ENCODE peak calls at places on chromosomes 2 and 18, in eight cellular contexts. F is GM23248, B is tibial artery, W is aorta, A is spleen, Y is fibroblast of lung, K is Panc1, V is IMR-90. G is an unnamed sample. For H3K9me3 and H3K4me1, the result is how much of the 10 kb centered on the place peaks cover.

GRCh38 chr18:66655407-66655806 is 51.5 kb upstream of the CDH19 start:
- DNase-seq in F (no peak), B (no peak), W (no peak), A (no peak), Y (no peak), K (no peak), V (no peak), G (no peak)

GRCh38 chr2:163774862-163775261 is 39.1 kb upstream of the FIGN start:
- DNase-seq in F (peak), B (no peak), W (no peak), A (no peak), Y (peak), K (no peak), V (peak), G (peak)

GRCh38 chr2:110771549-110772382 is 39.4 kb downstream of the ACOXL start:
- DNase-seq in F (no peak), B (no peak), W (no peak), A (no peak), Y (no peak), K (no peak), V (no peak), G (no peak)

GRCh38 chr2:20675701-20676352 is 8.9 kb downstream of the GDF7 start:
- DNase-seq in F (peak), B (no peak), W (no peak), A (peak), Y (no peak), K (no peak), V (no peak), G (no peak)

GRCh38 chr2:46943881-46944798 is 28.5 kb upstream of the MCFD2 start:
- DNase-seq in F (no peak), B (no peak), W (no peak), A (no peak), Y (no peak), K (no peak), V (no peak), G (no peak)

GRCh38 chr2:18149660-18150246 is 271.3 kb downstream of the KCNS3 start:
- DNase-seq in F (peak), B (no peak), W (no peak), A (no peak), Y (peak), K (peak), V (peak), G (peak)

GRCh38 chr2:23703583-23704385 is 223.1 kb downstream of the ATAD2B start:
- DNase-seq in F (no peak), B (peak), W (no peak), A (no peak), Y (no peak), K (no peak), V (no peak), G (no peak)

GRCh38 chr2:212842544-212843185 is 304.1 kb upstream of the ERBB4 start:
- DNase-seq in F (peak), B (no peak), W (no peak), A (no peak), Y (peak), K (no peak), V (peak), G (no peak)

GRCh38 chr2:76850969-76851368 is 671.2 kb downstream of the LRRTM4 start:
- DNase-seq in F (no peak), B (no peak), W (no peak), A (no peak), Y (no peak), K (no peak), V (no peak), G (no peak)

GRCh38 chr2:26564121-26564520 is 77.0 kb downstream of the CIB4 start:
- DNase-seq in F (no peak), B (peak), W (peak), A (peak), Y (no peak), K (no peak), V (no peak), G (no peak)

GRCh38 chr2:174635747-174636399 is 38.3 kb upstream of the WIPF1 start:
- DNase-seq in F (peak), B (no peak), W (no peak), A (no peak), Y (peak), K (no peak), V (peak), G (no peak)

GRCh38 chr18:26655614-26656400 is 107.5 kb upstream of the KCTD1 start:
- DNase-seq in F (peak), B (peak), W (peak), A (no peak), Y (peak), K (no peak), V (peak), G (peak)

GRCh38 chr18:38539373-38539772 is 973.8 kb upstream of the CELF4 start:
- DNase-seq in F (no peak), B (no peak), W (no peak), A (no peak), Y (no peak), K (no peak), V (no peak), G (no peak)

GRCh38 chr2:38508311-38509039 is 94.3 kb downstream of the HNRNPLL start:
- DNase-seq in F (peak), B (peak), W (peak), A (peak), Y (peak), K (peak), V (peak), G (peak)

GRCh38 chr2:235170536-235171510 is 219.0 kb downstream of the SH3BP4 start:
- DNase-seq in F (peak), B (no peak), W (no peak), A (no peak), Y (peak), K (no peak), V (peak), G (peak)

GRCh38 chr2:198073253-198073652 is 268.9 kb downstream of the PLCL1 start:
- DNase-seq in F (no peak), B (no peak), W (no peak), A (no peak), Y (no peak), K (no peak), V (no peak), G (no peak)

GRCh38 chr2:96315400-96316071 is 9.6 kb upstream of the ITPRIPL1 start:
- DNase-seq in F (peak), B (peak), W (no peak), A (no peak), Y (no peak), K (no peak), V (peak), G (no peak)

GRCh38 chr2:88211005-88211808 is 41.1 kb downstream of the THNSL2 start:
- DNase-seq in F (no peak), B (no peak), W (no peak), A (no peak), Y (no peak), K (no peak), V (no peak), G (no peak)

GRCh38 chr18:73785276-73785675 is 362.4 kb downstream of the FBXO15 start:
- DNase-seq in F (peak), B (no peak), W (no peak), A (no peak), Y (peak), K (no peak), V (peak), G (no peak)

GRCh38 chr2:222813177-222813843 is 47.5 kb upstream of the ACSL3 start:
- DNase-seq in F (peak), B (no peak), W (no peak), A (no peak), Y (no peak), K (no peak), V (no peak), G (no peak)

GRCh38 chr2:72115361-72116080 is 32.1 kb downstream of the CYP26B1 start:
- DNase-seq in F (peak), B (peak), W (peak), A (no peak), Y (peak), K (peak), V (peak), G (peak)

GRCh38 chr18:48149020-48149685 is 218.7 kb upstream of the SMAD2 start:
- DNase-seq in F (no peak), B (peak), W (no peak), A (peak), Y (no peak), K (no peak), V (no peak), G (no peak)

GRCh38 chr2:230967113-230967512 is 28.8 kb upstream of the SPATA3 start:
- DNase-seq in F (no peak), B (no peak), W (no peak), A (no peak), Y (no peak), K (no peak), V (no peak), G (no peak)

GRCh38 chr2:86360781-86361180 is 23.4 kb upstream of the REEP1 start:
- DNase-seq in F (no peak), B (no peak), W (no peak), A (no peak), Y (no peak), K (no peak), V (no peak), G (no peak)

GRCh38 chr2:127419448-127420038 is 1.3 kb downstream of the PROC start:
- DNase-seq in F (no peak), B (peak), W (no peak), A (no peak), Y (no peak), K (no peak), V (no peak), G (no peak)

GRCh38 chr2:205539603-205540002 is 142.7 kb upstream of the NRP2 start:
- DNase-seq in F (peak), B (no peak), W (no peak), A (no peak), Y (no peak), K (no peak), V (no peak), G (no peak)

GRCh38 chr2:162537651-162538050 is 193.7 kb downstream of the GCA start:
- DNase-seq in F (no peak), B (no peak), W (no peak), A (no peak), Y (no peak), K (no peak), V (no peak), G (no peak)
- H3K9me3 ChIP-seq in F (under half), B (under half), W (under half), A (under half), Y (under half), K (under half), V (under half), G (under half)

GRCh38 chr2:215432759-215433594 is 2.9 kb downstream of the FN1 start:
- DNase-seq in F (peak), B (no peak), W (no peak), A (no peak), Y (peak), K (no peak), V (no peak), G (no peak)

GRCh38 chr2:215431290-215431689 is 4.6 kb downstream of the FN1 start:
- DNase-seq in F (peak), B (no peak), W (no peak), A (no peak), Y (no peak), K (no peak), V (no peak), G (no peak)

GRCh38 chr2:215434447-215435260 is 1.2 kb downstream of the FN1 start:
- DNase-seq in F (peak), B (no peak), W (no peak), A (no peak), Y (peak), K (no peak), V (no peak), G (no peak)

GRCh38 chr2:215430528-215431187 is 5.2 kb downstream of the FN1 start:
- DNase-seq in F (peak), B (no peak), W (no peak), A (no peak), Y (peak), K (no peak), V (peak), G (peak)

DNA sequence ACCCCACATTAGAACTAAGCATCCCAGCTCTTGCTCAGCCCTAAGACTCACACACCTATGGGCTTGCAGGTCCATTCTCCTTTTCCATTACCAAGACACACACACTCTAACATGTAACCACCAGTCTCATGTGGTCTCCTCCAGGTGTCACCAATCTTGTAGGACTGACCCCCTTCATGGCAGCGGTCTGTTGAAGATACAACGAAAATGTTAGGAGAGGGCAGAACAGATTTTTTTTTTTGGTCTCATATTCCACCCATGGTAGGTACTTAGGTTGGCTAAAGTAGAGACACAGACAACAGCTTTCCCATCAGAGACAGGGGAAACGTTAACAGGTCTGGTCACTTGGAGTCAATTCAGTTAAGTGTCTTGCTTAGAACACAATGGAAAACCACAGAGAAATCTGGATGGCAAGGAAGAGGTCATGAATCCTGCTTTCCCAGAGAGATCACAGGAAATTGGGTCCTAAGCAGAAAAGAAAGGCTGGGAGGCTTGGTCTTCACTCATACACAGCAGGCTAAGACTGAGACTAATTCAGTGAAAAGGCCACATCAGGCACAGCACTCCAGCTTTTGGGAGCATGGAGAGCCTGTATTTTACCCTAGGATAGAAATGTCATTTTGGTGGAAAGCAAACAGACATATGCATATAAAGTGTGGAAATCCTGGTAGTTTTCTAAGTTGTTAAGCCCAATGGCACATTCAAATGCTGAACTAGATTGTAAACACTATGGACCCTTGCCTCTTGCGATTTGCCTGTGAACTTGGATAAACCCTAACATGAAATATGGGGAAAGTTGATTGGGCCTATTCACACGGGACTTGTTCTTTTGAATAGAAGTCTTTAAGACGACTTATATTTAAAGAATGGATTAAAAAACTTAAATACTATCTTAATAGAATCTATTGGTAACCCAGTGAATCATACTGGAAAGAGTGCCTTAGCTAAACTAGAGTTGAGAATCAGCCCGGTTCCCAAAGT is 3.8 kb downstream of the FN1 start:
- DNase-seq in F (peak), B (no peak), W (no peak), A (no peak), Y (peak), K (no peak), V (no peak), G (no peak)
- H3K27ac ChIP-seq in F (peak), B (peak), W (no peak), A (no peak), Y (peak), K (no peak), V (peak), G (peak)

GRCh38 chr18:24021505-24021904 is 7.0 kb downstream of the TTC39C start:
- DNase-seq in F (no peak), B (no peak), W (no peak), A (no peak), Y (no peak), K (no peak), V (no peak), G (no peak)

GRCh38 chr18:24024425-24024824 is 9.9 kb downstream of the TTC39C start:
- DNase-seq in F (no peak), B (no peak), W (no peak), A (no peak), Y (no peak), K (no peak), V (no peak), G (no peak)

GRCh38 chr18:24023185-24023814 is 8.7 kb downstream of the TTC39C start:
- DNase-seq in F (no peak), B (no peak), W (no peak), A (no peak), Y (no peak), K (no peak), V (no peak), G (no peak)

GRCh38 chr18:24019641-24020331 is 5.2 kb downstream of the TTC39C start:
- DNase-seq in F (no peak), B (no peak), W (no peak), A (no peak), Y (no peak), K (no peak), V (no peak), G (no peak)

DNA sequence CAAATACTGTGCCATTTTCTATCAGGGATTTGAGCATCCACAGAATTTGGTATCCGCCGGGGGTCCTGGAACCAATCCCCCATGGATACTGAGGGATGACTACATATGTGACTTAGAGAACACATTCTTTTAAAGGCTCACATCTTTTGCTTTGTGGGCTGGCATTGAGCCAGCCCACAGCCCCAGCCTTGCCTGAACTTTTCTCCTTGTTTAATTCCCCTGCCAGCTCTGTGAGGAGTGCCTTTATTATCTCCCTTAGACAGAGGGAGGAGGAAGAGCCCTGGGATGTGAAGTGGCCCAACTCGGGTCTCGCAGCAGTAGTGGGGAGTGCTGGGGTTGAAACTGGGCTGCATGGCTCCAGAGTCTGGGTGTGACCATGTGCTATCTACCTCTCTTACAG is 7.6 kb downstream of the TTC39C start:
- DNase-seq in F (peak), B (no peak), W (no peak), A (no peak), Y (peak), K (no peak), V (peak), G (peak)
- H3K4me1 ChIP-seq in F (under half), B (under half), W (under half), A (half or more), Y (under half), K (under half), V (under half), G (under half)

GRCh38 chr2:105536175-105536574 is 137.3 kb upstream of the FHL2 start:
- DNase-seq in F (no peak), B (no peak), W (no peak), A (no peak), Y (no peak), K (no peak), V (no peak), G (no peak)
- H3K9me3 ChIP-seq in F (under half), B (under half), W (under half), A (under half), Y (under half), K (under half), V (under half), G (under half)

GRCh38 chr2:153536105-153536504 is 57.5 kb upstream of the RPRM start:
- DNase-seq in F (no peak), B (no peak), W (no peak), A (no peak), Y (no peak), K (no peak), V (no peak), G (no peak)

DNA sequence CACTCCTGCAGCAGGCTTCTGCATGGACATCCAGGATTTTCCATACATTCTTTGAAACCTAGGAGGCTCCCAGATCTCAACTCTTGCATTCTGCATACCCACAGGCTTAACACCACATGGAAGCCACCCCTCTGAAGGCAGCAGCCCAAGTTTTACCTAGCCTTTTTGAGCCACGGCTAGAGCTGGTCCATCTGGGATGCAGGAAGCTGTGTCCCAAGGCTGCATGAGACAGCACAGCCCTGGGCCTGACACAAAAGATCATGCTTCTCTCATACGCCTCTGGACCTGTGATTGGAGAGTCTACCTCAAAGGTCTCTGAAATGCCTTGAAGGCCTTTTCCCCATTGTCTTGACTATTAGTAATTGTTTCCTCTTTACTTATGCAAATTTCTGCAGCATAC is 53.6 kb upstream of the RPRM start:
- DNase-seq in F (no peak), B (no peak), W (no peak), A (no peak), Y (no peak), K (no peak), V (no peak), G (no peak)
- H3K27ac ChIP-seq in F (no peak), B (no peak), W (no peak), A (no peak), Y (no peak), K (no peak), V (no peak), G (no peak)

GRCh38 chr2:101758001-101758400 is 60.5 kb downstream of the MAP4K4 start:
- DNase-seq in F (peak), B (no peak), W (no peak), A (no peak), Y (no peak), K (no peak), V (no peak), G (no peak)
- H3K4me1 ChIP-seq in F (half or more), B (under half), W (under half), A (half or more), Y (under half), K (half or more), V (under half), G (half or more)

GRCh38 chr2:224185023-224185601 is 146.0 kb upstream of the SERPINE2 start:
- DNase-seq in F (no peak), B (no peak), W (no peak), A (no peak), Y (no peak), K (no peak), V (no peak), G (no peak)

GRCh38 chr2:224195954-224196571 is 157.0 kb upstream of the SERPINE2 start:
- DNase-seq in F (no peak), B (no peak), W (no peak), A (no peak), Y (no peak), K (no peak), V (no peak), G (no peak)

GRCh38 chr2:224187220-224187619 is 148.1 kb upstream of the SERPINE2 start:
- DNase-seq in F (no peak), B (no peak), W (no peak), A (no peak), Y (no peak), K (no peak), V (no peak), G (no peak)

GRCh38 chr2:224194161-224194560 is 155.1 kb upstream of the SERPINE2 start:
- DNase-seq in F (peak), B (no peak), W (no peak), A (no peak), Y (no peak), K (no peak), V (no peak), G (no peak)

DNA sequence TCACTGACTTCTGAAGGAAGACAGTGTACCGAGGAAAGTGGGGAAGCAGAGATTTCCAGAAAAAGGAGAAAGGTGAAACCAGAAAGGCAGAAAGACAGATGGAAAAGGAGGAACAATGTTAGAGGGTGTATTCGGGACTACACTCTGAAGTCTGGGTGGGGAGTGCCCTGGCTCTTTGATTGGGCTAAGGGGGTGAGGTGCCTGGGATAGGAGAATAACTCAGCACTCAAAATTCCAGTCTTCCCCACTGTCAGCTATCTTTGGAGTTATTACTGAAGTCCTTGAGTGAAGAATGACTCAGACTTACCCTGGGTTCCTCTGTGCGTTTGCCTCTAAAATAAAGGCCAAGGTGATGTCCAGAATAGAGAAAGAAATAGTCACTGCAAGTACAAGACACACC is 151.8 kb upstream of the SERPINE2 start:
- DNase-seq in F (peak), B (no peak), W (no peak), A (no peak), Y (no peak), K (no peak), V (peak), G (no peak)
- H3K9me3 ChIP-seq in F (under half), B (under half), W (under half), A (under half), Y (under half), K (under half), V (under half), G (under half)

GRCh38 chr2:48529676-48530032 is 300 bp upstream of the STON1 start:
- DNase-seq in F (no peak), B (no peak), W (no peak), A (no peak), Y (no peak), K (no peak), V (no peak), G (no peak)
- H3K27ac ChIP-seq in F (no peak), B (peak), W (no peak), A (peak), Y (no peak), K (no peak), V (peak), G (no peak)

G was measured in SJSA1.